ENCODE peak calls at places on chromosomes 7 and 10, in four cellular contexts. I, T, G and B are unnamed samples.

GRCh38 chr10:106479619-106480018 is 684.9 kb downstream of the SORCS1 start:
- DNase-seq in I (no peak), T (no peak), G (no peak), B (no peak)

GRCh38 chr10:12960431-12960898 is 41.0 kb downstream of the CCDC3 start:
- DNase-seq in I (no peak), T (no peak), G (no peak), B (no peak)

GRCh38 chr10:50595785-50596184 is 28.0 kb downstream of the SGMS1 start:
- DNase-seq in I (no peak), T (no peak), G (no peak), B (no peak)

GRCh38 chr10:86254526-86255174 is 111.9 kb downstream of the GRID1 start:
- DNase-seq in I (no peak), T (no peak), G (no peak), B (no peak)

GRCh38 chr7:50497968-50498367 is 47.8 kb upstream of the FIGNL1 start:
- DNase-seq in I (no peak), T (no peak), G (no peak), B (no peak)

GRCh38 chr7:139044813-139045794 is 9.3 kb upstream of the ZC3HAV1L start:
- DNase-seq in I (peak; percentile 52), T (peak; percentile 51), G (no peak), B (no peak)

GRCh38 chr7:36910859-36911258 is 186.6 kb upstream of the AOAH start:
- DNase-seq in I (no peak), T (no peak), G (no peak), B (no peak)

GRCh38 chr7:33714208-33714607 is 191.1 kb upstream of the BMPER start:
- DNase-seq in I (no peak), T (no peak), G (no peak), B (no peak)

DNA sequence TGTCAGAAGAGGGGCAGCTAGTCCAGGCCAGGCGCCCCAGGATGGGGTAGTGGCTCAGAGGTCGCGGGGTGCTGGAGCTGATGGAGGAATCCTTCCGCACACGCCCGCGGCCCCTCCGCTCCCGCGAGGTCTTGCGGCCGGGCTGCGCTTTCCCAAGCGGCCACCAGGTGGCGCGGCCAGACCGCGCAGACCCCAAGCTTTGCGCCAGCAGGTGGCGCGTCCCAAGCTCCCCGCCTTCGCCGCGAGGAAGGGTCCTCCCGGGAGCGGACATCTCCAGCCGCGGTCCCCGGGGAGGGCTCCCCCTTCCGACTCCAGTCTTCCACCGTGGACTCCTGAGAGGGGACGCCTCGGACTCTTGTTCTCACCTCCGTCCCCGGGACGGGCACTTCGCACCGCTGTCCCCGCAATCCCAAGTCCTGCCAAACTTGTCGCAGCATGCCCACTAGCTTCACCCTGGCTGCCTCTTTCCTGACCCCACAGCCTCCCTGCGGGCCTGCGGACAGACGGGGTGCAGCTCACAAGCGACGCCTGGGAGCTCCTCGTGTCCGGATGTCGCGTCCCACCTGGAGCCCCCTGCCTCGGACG is 19.4 kb downstream of the KCNK18 start:
- DNase-seq in I (peak; percentile 41), T (peak; percentile 81), G (no peak), B (peak; percentile 94)
- TF ChIP-seq SPI1 in I (no peak), T (no peak), G (no peak), B (no peak)

DNA sequence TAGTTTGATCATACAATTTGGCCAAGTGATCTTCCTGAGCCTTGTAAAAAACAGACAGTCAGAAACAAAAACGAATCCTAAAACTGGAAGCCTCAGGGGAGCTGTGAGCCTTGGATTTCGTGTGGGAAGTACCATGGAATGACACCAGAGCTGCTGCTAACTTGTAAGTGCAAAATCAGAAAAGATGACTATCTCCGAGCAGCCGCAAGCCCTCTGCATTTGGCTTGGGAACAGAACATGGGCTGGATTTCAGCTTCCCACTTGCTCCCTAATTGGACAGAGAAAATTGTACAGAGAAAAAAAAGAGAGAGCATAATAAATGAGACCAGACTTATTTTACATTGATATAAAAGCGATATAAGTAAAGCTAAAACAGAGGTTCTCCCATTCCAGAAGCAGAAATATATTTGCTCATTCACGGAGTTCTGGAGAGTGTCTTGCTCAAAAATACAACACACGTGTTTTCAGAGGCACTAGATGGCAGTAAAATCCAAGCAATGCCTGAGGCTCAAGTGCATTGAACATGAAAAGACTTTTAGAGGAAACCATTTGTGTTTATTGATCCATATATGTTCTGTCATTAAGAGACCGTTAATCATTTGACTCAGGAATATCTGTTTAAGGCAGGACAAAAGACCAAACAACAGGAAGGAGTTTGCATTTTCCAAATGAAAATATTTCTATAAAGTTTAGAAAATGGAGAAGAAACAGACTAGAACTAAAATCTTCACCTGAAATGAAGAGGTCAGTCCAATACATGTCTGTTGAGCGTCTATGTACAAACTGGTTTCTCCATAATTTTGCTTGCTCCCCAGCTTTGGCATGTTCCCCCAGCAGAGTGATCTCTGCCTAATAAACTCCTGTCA is 78.3 kb upstream of the SLC26A5 start:
- DNase-seq in I (no peak), T (peak; percentile 49), G (no peak), B (no peak)
- TF ChIP-seq SPI1 in I (no peak), T (no peak), G (no peak), B (no peak)

DNA sequence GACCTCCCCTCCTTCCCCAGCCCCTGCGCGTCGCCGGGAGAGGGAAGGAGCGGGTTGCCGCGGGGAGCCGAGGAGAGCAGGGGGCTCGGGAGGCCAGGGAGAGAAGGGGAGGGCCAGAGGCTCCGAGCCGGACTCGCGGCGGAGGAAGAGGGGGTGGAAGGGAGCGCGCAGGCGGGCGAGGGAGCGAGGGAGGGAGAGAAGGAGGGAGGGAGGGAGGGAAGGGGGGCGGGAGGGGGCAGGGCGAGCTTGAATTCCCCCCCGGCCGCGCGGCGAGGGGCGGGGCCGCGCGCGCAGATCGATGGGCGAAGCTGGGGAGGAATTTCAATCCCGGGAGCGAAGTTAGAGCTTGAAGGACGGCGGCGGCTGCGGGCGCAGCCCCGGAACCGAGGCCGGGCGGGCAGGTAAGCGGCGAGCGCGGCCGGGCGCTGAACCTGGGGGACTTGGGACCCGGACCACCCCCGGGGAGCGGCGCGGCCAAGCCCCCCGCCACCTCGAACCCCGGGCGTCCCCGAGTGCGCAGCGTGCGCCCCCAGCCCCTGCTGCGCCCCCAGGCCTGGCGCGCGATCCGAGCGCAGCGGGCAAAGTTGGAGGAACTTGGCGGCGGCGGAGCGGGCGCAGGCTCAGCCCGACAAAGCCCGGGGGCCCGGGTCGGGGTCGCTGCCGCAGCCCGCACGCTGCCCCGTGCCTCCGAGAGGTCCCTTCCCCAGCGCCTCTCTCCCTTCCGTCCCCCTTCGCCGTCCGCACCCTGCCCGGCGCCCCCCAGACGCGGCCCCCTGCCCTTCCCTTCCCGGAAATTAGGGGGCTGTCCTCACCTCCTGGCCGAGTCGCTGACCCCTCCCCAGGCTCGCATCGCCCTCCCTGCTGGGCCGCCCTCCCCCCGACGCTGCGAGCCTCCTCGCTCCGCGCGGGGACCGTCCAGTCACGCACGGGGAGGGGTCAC is at the start of gene ELFN1:
- DNase-seq in I (no peak), T (peak; percentile 57), G (no peak), B (no peak)
- TF ChIP-seq SPI1 in I (no peak), T (no peak), G (no peak), B (no peak)

GRCh38 chr10:15262036-15262713 is 93.7 kb upstream of the NMT2 start:
- DNase-seq in I (no peak), T (no peak), G (no peak), B (no peak)
- TF ChIP-seq SPI1 in I (no peak), T (peak; percentile 4), G (peak; percentile 62), B (peak; percentile 83)

DNA sequence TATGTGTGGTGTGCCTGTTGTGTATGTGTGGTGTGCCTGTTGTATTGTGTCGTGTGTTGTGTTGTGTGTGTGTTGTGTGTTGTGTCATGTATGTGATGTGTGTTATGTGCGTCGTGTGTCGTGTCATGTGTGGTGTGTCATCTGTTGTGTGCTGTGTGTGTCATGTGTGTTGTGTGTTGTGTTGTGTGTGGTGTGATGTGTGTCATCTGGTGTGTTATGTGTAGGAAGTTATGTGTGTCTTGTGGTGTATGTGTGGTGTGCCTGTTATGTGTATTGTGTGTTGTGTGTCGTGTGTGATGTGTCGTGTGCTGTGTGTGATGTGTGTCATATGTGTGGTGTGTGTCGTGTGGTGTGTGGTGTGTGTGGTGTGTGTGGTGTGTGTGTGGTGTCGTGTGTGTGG is 145.2 kb downstream of the DNAJB6 start:
- DNase-seq in I (no peak), T (no peak), G (no peak), B (no peak)
- TF ChIP-seq SPI1 in I (no peak), T (no peak), G (no peak), B (no peak)

GRCh38 chr7:867406-868188 is 8.8 kb upstream of the GET4 start:
- DNase-seq in I (no peak), T (no peak), G (no peak), B (no peak)
- TF ChIP-seq SPI1 in I (no peak), T (no peak), G (no peak), B (no peak)

DNA sequence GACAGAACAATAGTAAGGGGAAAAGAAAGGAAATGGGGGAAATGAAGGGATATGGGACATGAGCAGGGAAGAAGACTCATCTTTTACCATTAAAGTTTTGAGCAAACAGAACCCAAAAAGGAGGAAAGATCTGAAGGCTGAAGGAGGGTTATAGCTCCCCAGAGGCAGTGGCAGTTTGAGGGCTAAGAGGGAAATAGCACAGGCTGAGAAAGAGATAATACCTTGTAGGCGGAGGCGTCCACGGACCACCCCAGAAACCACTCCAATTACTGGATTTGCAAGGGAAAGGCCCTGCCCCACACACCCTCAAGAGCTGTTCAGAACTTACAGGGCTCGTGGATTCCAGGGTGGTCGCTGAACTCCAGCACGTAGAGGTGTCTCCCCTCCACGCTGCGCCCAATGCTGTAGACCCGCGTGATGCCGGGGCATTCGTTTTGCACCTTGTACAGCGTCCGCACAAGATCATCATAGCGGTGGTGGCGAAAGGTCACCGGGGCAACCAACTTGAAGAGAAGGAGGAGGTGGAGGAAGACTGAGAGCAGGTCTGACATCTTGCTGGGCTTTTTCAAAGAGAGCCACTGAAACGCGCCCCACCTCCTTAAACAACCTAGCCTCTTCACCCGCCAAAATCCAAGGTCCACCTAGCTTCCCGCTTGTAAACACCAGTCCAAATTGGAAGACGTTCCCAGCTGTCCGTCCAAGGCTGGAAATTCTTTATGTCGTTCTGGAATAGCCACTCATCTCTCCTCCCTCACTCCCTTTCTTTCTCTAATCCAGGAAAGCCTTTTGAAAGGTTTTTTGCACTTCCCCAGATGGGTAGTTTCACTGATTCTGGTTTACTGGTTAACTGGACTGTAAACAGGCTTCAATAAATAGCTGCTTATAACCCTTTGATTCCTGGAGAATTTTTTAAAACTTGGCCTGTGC is at the start of gene CPN1:
- DNase-seq in I (no peak), T (no peak), G (no peak), B (no peak)
- TF ChIP-seq SPI1 in I (no peak), T (no peak), G (no peak), B (no peak)

DNA sequence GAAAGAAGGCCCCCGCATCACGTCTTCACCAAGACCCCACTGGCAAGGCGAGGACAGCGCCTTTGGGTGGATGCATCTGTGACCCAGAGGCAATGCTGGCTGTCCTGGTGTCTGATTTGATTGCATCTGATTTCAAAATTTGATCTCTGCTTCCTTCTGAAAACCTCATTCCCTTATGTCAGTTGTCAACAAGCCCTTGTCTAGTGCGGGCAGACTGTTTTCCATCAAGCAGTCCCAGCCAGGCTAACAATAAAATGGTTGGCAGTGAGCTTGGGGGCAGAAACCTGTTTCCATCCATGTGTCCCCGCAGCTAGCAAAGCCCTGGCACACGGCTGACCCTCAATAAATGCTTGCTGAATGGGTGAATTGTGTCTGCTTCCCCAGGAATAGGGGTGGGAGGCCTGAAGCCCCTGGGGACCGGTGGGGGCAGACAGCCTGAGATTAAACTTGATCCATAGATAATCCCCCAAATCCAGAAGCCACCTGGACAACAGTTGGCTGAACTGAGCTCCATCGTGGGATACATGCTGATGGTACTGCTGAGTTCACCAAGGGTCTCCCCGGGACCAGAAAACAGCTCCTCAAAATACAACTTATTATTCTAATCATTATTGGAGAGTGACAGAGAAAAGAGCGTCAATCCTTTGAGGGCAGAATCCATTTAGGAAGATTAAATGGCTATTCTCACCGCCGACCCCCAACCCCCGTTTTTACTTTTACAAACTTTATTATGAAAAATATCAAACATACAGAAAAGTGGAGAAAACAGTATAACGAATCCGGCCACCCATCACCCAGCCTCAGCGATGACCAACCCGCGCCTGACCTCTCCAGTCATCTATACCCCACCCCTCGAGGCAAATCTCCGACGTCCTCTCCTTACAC is 912 bp upstream of the DUSP5 start:
- DNase-seq in I (no peak), T (no peak), G (no peak), B (no peak)
- TF ChIP-seq SPI1 in I (no peak), T (no peak), G (no peak), B (no peak)